ENCODE peak calls at places on chromosomes 11 and 22, in four cellular contexts. One of them, this sample, is unnamed. For H3K9me3, the result is how much of the 10 kb centered on the place peaks cover.

GRCh38 chr11:12841946-12842630 is 167.0 kb upstream of the RASSF10 start:
- DNase-seq in HepG2: no peak
- DNase-seq in endothelial cell of umbilical vein: peak
- DNase-seq in H1: no peak
- DNase-seq in this sample: peak

GRCh38 chr22:24937114-24937513 is 9.4 kb downstream of the LHFPL7 start:
- DNase-seq in endothelial cell of umbilical vein: peak
- DNase-seq in H1: no peak
- DNase-seq in HepG2: peak
- DNase-seq in this sample: peak

GRCh38 chr11:86814775-86815174 is 14.4 kb downstream of the PRSS23 start:
- DNase-seq in endothelial cell of umbilical vein: peak
- DNase-seq in HepG2: no peak
- DNase-seq in H1: no peak
- DNase-seq in this sample: no peak

GRCh38 chr11:102807921-102808320 is 10.0 kb upstream of the MMP1 start:
- DNase-seq in H1: peak
- DNase-seq in HepG2: peak
- DNase-seq in endothelial cell of umbilical vein: peak
- DNase-seq in this sample: no peak

GRCh38 chr11:120511116-120511803 is at the start of gene GRIK4:
- DNase-seq in H1: peak
- DNase-seq in endothelial cell of umbilical vein: peak
- DNase-seq in HepG2: peak
- DNase-seq in this sample: peak

GRCh38 chr11:92969634-92970347 is at the start of gene MTNR1B:
- DNase-seq in endothelial cell of umbilical vein: no peak
- DNase-seq in H1: no peak
- DNase-seq in HepG2: no peak
- DNase-seq in this sample: no peak

GRCh38 chr11:65417221-65417701 is 5.3 kb upstream of the NEAT1 start:
- DNase-seq in HepG2: no peak
- DNase-seq in endothelial cell of umbilical vein: peak
- DNase-seq in H1: no peak
- DNase-seq in this sample: peak

GRCh38 chr22:45629469-45630089 is 42.1 kb upstream of the ATXN10 start:
- DNase-seq in endothelial cell of umbilical vein: no peak
- DNase-seq in H1: no peak
- DNase-seq in HepG2: peak
- DNase-seq in this sample: no peak

GRCh38 chr22:48632641-48633246 is 1194.9 kb downstream of the BRD1 start:
- DNase-seq in H1: no peak
- DNase-seq in endothelial cell of umbilical vein: no peak
- DNase-seq in HepG2: no peak
- DNase-seq in this sample: no peak

GRCh38 chr22:48630444-48630777 is 1197.3 kb downstream of the BRD1 start:
- DNase-seq in endothelial cell of umbilical vein: no peak
- DNase-seq in H1: no peak
- DNase-seq in HepG2: no peak
- DNase-seq in this sample: no peak

GRCh38 chr22:48630848-48631247 is 1196.8 kb downstream of the BRD1 start:
- DNase-seq in H1: no peak
- DNase-seq in HepG2: no peak
- DNase-seq in endothelial cell of umbilical vein: no peak
- DNase-seq in this sample: no peak

GRCh38 chr22:48629631-48630443 is 1197.8 kb downstream of the BRD1 start:
- DNase-seq in H1: no peak
- DNase-seq in HepG2: no peak
- DNase-seq in endothelial cell of umbilical vein: no peak
- DNase-seq in this sample: no peak

GRCh38 chr22:48631288-48631687 is 1196.4 kb downstream of the BRD1 start:
- DNase-seq in H1: no peak
- DNase-seq in HepG2: no peak
- DNase-seq in endothelial cell of umbilical vein: no peak
- DNase-seq in this sample: no peak
- H3K9me3 ChIP-seq in H1: under half
- H3K9me3 ChIP-seq in HepG2: under half
- H3K9me3 ChIP-seq in endothelial cell of umbilical vein: under half
- H3K9me3 ChIP-seq in this sample: under half

GRCh38 chr11:116849491-116849890 is 12.1 kb upstream of the APOA1 start:
- DNase-seq in HepG2: no peak
- DNase-seq in endothelial cell of umbilical vein: no peak
- DNase-seq in H1: no peak
- DNase-seq in this sample: no peak
- H3K9ac ChIP-seq in HepG2: no peak
- H3K9ac ChIP-seq in endothelial cell of umbilical vein: no peak
- H3K9ac ChIP-seq in H1: no peak
- H3K9ac ChIP-seq in this sample: no peak

GRCh38 chr11:72520815-72521214 is 86.5 kb upstream of the CLPB start:
- DNase-seq in HepG2: no peak
- DNase-seq in H1: no peak
- DNase-seq in endothelial cell of umbilical vein: no peak
- DNase-seq in this sample: no peak

GRCh38 chr11:72522186-72522585 is 87.9 kb upstream of the CLPB start:
- DNase-seq in endothelial cell of umbilical vein: no peak
- DNase-seq in H1: no peak
- DNase-seq in HepG2: no peak
- DNase-seq in this sample: no peak

GRCh38 chr11:72523991-72524390 is 89.7 kb upstream of the CLPB start:
- DNase-seq in H1: no peak
- DNase-seq in HepG2: no peak
- DNase-seq in endothelial cell of umbilical vein: no peak
- DNase-seq in this sample: no peak

GRCh38 chr11:72521672-72522071 is 87.3 kb upstream of the CLPB start:
- DNase-seq in HepG2: no peak
- DNase-seq in endothelial cell of umbilical vein: no peak
- DNase-seq in H1: no peak
- DNase-seq in this sample: no peak

GRCh38 chr11:72519220-72519881 is 85.0 kb upstream of the CLPB start:
- DNase-seq in HepG2: no peak
- DNase-seq in H1: no peak
- DNase-seq in endothelial cell of umbilical vein: no peak
- DNase-seq in this sample: peak
- H3K4me3 ChIP-seq in HepG2: no peak
- H3K4me3 ChIP-seq in H1: no peak
- H3K4me3 ChIP-seq in endothelial cell of umbilical vein: no peak
- H3K4me3 ChIP-seq in this sample: peak

GRCh38 chr22:49503896-49504521 is 323.7 kb downstream of the BRD1 start:
- DNase-seq in HepG2: no peak
- DNase-seq in endothelial cell of umbilical vein: no peak
- DNase-seq in H1: no peak
- DNase-seq in this sample: no peak
- H3K9me3 ChIP-seq in HepG2: under half
- H3K9me3 ChIP-seq in endothelial cell of umbilical vein: under half
- H3K9me3 ChIP-seq in H1: under half
- H3K9me3 ChIP-seq in this sample: under half

DNA sequence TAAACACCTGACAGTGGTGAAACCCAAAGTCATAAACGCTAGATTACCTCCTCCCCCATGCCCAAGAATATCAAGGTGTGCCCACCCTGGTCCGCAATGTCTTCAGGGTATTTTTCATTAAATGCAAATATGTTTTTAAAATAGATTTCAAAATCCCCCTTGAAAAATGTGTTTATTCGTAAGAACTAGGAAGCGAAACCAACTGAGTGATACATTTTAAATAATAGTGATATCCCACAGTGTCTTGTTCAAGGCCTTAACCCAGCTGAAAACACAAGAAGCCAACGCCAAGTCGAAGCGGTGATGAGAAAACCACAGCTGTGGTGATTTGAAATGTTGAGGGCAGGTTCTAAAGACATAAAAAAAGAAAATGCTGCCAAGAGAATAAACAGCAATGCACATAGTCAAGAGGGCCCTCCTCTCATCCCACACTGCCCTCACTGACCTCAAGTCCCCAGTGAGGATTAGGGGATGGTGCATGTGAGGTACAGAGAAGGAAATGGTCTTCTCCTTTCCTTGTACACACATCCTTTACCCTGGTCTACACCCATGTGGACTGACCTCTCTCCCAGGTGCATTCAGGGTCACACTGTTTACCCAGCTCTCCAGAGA is 25.5 kb downstream of the KCNJ1 start:
- DNase-seq in endothelial cell of umbilical vein: no peak
- DNase-seq in H1: no peak
- DNase-seq in HepG2: no peak
- DNase-seq in this sample: no peak
- H3K9ac ChIP-seq in endothelial cell of umbilical vein: no peak
- H3K9ac ChIP-seq in H1: no peak
- H3K9ac ChIP-seq in HepG2: no peak
- H3K9ac ChIP-seq in this sample: no peak

DNA sequence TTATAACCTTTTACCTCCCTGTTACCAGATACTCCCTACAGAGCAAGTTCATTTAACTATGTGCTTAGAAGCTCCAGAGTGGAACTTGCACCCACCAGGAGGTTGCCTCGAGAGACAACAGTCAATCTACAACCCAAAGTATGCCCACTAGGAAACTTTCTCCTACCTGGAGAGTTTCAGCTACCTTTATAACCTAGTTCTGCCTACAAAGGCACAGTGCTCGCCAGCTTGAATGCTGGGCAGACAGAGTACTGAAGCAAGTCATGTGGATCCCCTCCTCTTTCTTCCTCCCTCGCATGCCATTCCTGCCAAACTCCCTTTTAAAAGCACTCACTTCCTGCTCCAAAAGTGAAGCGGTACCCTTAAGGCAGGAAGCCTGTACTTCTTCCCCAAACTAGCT is 258.9 kb downstream of the SWAP70 start:
- DNase-seq in HepG2: no peak
- DNase-seq in H1: peak
- DNase-seq in endothelial cell of umbilical vein: no peak
- DNase-seq in this sample: no peak
- H3K4me3 ChIP-seq in HepG2: no peak
- H3K4me3 ChIP-seq in H1: no peak
- H3K4me3 ChIP-seq in endothelial cell of umbilical vein: no peak
- H3K4me3 ChIP-seq in this sample: no peak

DNA sequence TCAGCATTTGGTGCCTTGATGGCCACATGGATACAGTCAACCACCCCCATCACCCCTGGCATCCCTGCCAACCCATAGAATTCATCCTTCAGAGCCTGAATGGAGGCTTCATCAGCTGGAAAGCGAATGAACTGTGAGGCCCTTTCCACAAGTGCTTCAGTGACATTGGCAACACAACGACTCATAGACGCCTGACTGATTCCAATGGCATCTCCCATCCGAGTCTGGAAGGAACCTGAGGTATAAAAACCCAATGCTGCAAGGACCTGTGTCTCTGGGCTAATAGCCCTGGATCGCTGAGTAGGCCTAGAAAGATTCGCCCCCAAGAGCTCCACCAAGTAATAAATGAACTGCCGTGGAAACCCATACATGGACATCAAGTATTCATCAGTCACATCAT is 1.3 kb downstream of the HARBI1 start:
- DNase-seq in HepG2: no peak
- DNase-seq in H1: no peak
- DNase-seq in endothelial cell of umbilical vein: no peak
- DNase-seq in this sample: peak
- H3K9me3 ChIP-seq in HepG2: under half
- H3K9me3 ChIP-seq in H1: under half
- H3K9me3 ChIP-seq in endothelial cell of umbilical vein: under half
- H3K9me3 ChIP-seq in this sample: under half

GRCh38 chr22:50562523-50563409 is at the start of gene SYCE3:
- DNase-seq in HepG2: peak
- DNase-seq in endothelial cell of umbilical vein: peak
- DNase-seq in H1: peak
- DNase-seq in this sample: peak
- H3K9ac ChIP-seq in HepG2: peak
- H3K9ac ChIP-seq in endothelial cell of umbilical vein: no peak
- H3K9ac ChIP-seq in H1: no peak
- H3K9ac ChIP-seq in this sample: peak

GRCh38 chr22:39661842-39662676 is 91.5 kb downstream of the CACNA1I start:
- DNase-seq in HepG2: no peak
- DNase-seq in endothelial cell of umbilical vein: no peak
- DNase-seq in H1: peak
- DNase-seq in this sample: no peak

GRCh38 chr22:39663751-39664150 is 93.2 kb downstream of the CACNA1I start:
- DNase-seq in H1: no peak
- DNase-seq in endothelial cell of umbilical vein: no peak
- DNase-seq in HepG2: no peak
- DNase-seq in this sample: no peak

GRCh38 chr22:39658806-39659463 is 88.4 kb downstream of the CACNA1I start:
- DNase-seq in endothelial cell of umbilical vein: no peak
- DNase-seq in HepG2: no peak
- DNase-seq in H1: no peak
- DNase-seq in this sample: no peak

GRCh38 chr22:39662677-39663034 is 92.1 kb downstream of the CACNA1I start:
- DNase-seq in endothelial cell of umbilical vein: no peak
- DNase-seq in HepG2: no peak
- DNase-seq in H1: peak
- DNase-seq in this sample: no peak

DNA sequence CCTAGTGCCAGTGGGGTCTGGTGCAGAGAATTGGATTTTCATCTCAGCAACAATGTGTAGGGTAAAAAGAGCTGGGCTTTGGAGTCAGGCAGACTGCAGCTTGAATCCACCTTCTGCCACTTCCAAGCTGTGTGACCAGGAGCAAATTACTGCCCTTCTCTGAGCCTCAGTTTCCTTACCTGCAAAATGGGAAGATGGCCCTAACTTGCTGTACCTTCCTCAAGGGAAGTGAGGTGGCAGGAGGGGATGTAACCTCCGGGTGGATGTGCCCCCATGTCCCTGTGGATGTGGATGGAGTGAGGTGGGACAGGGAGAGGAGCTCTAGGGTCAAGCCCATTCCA is 90.9 kb downstream of the CACNA1I start:
- DNase-seq in H1: no peak
- DNase-seq in endothelial cell of umbilical vein: no peak
- DNase-seq in HepG2: no peak
- DNase-seq in this sample: no peak
- H3K4me3 ChIP-seq in H1: peak
- H3K4me3 ChIP-seq in endothelial cell of umbilical vein: no peak
- H3K4me3 ChIP-seq in HepG2: no peak
- H3K4me3 ChIP-seq in this sample: no peak